ENCODE peak calls at places on chromosome 2, in four cellular contexts. One of them, this sample, is unnamed.
A peak's percentile ranks its signal among the peaks of the same experiment; 100 is the strongest.

GRCh38 chr2:120803764-120804335 is 68.2 kb downstream of the GLI2 start:
- DNase-seq in A549: no peak
- DNase-seq in ovary: no peak
- DNase-seq in suprapubic skin: no peak
- DNase-seq in this sample: no peak

GRCh38 chr2:181371782-181372292 is 85.3 kb upstream of the ITGA4 start:
- DNase-seq in A549: no peak
- DNase-seq in ovary: no peak
- DNase-seq in suprapubic skin: no peak
- DNase-seq in this sample: no peak

GRCh38 chr2:2503864-2504418 is 172.9 kb upstream of the MYT1L start:
- DNase-seq in A549: no peak
- DNase-seq in ovary: no peak
- DNase-seq in suprapubic skin: no peak
- DNase-seq in this sample: no peak

GRCh38 chr2:113217455-113218282 is 43.9 kb downstream of the PSD4 start:
- DNase-seq in A549: peak; percentile 57
- DNase-seq in ovary: no peak
- DNase-seq in suprapubic skin: no peak
- DNase-seq in this sample: peak; percentile 52

GRCh38 chr2:149278146-149278878 is 52.1 kb upstream of the LYPD6 start:
- DNase-seq in A549: no peak
- DNase-seq in ovary: no peak
- DNase-seq in suprapubic skin: no peak
- DNase-seq in this sample: no peak

GRCh38 chr2:196783431-196784094 is 15.9 kb downstream of the GTF3C3 start:
- DNase-seq in A549: no peak
- DNase-seq in ovary: no peak
- DNase-seq in suprapubic skin: no peak
- DNase-seq in this sample: no peak

GRCh38 chr2:217090024-217090473 is 230.2 kb upstream of the TNP1 start:
- DNase-seq in A549: no peak
- DNase-seq in ovary: no peak
- DNase-seq in suprapubic skin: no peak
- DNase-seq in this sample: no peak

GRCh38 chr2:109333414-109334194 is 204.6 kb downstream of the SH3RF3 start:
- DNase-seq in A549: peak; percentile 8
- DNase-seq in ovary: no peak
- DNase-seq in suprapubic skin: no peak
- DNase-seq in this sample: no peak

GRCh38 chr2:66405473-66405872 is 29.5 kb upstream of the MEIS1 start:
- DNase-seq in A549: no peak
- DNase-seq in ovary: no peak
- DNase-seq in suprapubic skin: no peak
- DNase-seq in this sample: no peak

GRCh38 chr2:212730994-212731393 is 192.4 kb upstream of the ERBB4 start:
- DNase-seq in A549: no peak
- DNase-seq in ovary: no peak
- DNase-seq in suprapubic skin: no peak
- DNase-seq in this sample: no peak
- TF ChIP-seq EP300 in A549: no peak
- TF ChIP-seq EP300 in ovary: no peak
- TF ChIP-seq EP300 in suprapubic skin: no peak
- TF ChIP-seq EP300 in this sample: no peak

DNA sequence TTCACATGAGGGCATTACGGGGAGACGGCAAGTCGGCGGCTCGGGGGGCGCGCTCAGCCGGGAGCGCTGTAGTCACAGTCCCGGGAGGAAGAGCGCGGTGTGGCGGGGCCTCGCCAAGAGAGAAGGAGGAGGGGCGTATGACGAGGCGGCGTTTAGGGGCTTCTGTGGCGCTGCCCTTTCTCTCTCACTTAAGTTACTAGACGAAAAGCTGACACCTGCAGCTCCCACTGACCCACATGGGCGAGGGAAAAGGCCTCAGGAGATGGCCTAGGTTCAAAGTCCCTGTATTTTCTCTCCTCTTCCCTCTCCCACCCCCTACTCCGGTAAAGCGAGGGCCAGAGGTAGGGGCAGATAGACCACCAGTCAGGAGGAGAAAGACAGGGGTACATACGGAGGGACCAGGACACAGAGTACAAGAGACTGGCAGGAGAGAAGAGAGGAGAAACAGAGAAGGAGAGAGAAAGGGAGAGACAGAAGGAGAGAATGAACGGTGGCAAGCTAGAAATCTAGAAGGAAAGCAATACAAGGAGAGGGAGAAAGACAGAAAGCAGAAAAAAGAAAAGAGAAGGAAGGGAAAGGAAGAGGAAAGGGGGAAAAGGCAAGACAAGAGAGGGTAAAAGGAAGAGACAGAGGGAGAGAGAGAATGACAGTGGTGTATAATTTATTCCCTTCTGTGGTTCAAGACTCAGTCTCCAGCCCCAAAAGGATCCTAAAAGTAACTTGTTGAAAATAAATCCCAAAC is 3.8 kb downstream of the SIX2 start:
- DNase-seq in A549: no peak
- DNase-seq in ovary: no peak
- DNase-seq in suprapubic skin: no peak
- DNase-seq in this sample: no peak
- H3K4me3 ChIP-seq in A549: no peak overlapping the region
- H3K4me3 ChIP-seq in ovary: no peak overlapping the region
- H3K4me3 ChIP-seq in suprapubic skin: peak overlapping the region; percentile 27
- H3K4me3 ChIP-seq in this sample: no peak overlapping the region

GRCh38 chr2:27095745-27096651 is 9.4 kb downstream of the KHK start:
- DNase-seq in A549: peak; percentile 56
- DNase-seq in ovary: peak; percentile 74
- DNase-seq in suprapubic skin: no peak
- DNase-seq in this sample: no peak
- TF ChIP-seq POLR2A in A549: no peak
- TF ChIP-seq POLR2A in ovary: no peak
- TF ChIP-seq POLR2A in suprapubic skin: no peak
- TF ChIP-seq POLR2A in this sample: no peak

GRCh38 chr2:237691908-237692600 is 64.7 kb downstream of the LRRFIP1 start:
- DNase-seq in A549: peak; percentile 93
- DNase-seq in ovary: peak; percentile 99
- DNase-seq in suprapubic skin: peak; percentile 98
- DNase-seq in this sample: peak; percentile 99

GRCh38 chr2:237689569-237690131 is 62.3 kb downstream of the LRRFIP1 start:
- DNase-seq in A549: no peak
- DNase-seq in ovary: no peak
- DNase-seq in suprapubic skin: no peak
- DNase-seq in this sample: peak; percentile 84

GRCh38 chr2:237692601-237693079 is 65.3 kb downstream of the LRRFIP1 start:
- DNase-seq in A549: peak; percentile 39
- DNase-seq in ovary: peak; percentile 63
- DNase-seq in suprapubic skin: peak; percentile 85
- DNase-seq in this sample: peak; percentile 85

GRCh38 chr2:237693281-237694039 is 66.1 kb downstream of the LRRFIP1 start:
- DNase-seq in A549: peak; percentile 69
- DNase-seq in ovary: no peak
- DNase-seq in suprapubic skin: no peak
- DNase-seq in this sample: peak; percentile 69

DNA sequence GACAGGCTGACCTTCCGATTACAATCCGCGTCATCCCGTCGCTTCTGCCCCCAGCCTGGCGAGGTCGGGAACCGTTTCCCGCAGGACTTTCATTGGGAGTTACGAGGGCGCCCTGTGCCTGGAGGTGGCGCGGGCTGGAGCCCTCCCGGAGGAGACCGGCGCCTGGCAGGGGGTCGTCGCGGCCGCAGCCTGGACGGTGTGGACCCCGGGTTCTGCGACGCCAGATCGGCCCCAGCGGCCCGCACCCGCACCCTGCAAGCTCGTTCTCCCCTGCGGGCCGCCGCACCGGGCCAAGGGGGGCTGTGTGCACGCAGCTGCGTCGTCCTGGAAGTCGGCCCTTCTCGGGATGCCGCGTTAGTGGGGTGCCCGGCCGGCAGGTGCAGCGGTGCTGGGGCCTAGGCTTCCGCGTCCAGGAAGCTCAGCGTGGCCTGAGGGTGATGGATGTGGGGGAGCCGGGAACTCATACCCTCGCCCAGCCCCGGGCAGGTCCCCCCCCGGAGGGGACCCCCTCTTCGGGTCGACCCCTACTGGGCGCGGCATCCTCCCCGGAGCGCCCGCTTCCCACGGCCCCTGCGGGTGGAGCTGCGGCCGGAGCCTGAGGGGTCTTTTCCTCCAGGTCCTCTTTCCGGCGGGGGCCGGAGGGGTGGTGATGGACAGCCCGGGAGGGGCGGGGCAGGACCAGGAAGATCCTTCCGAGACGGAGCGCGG is 64.0 kb downstream of the LRRFIP1 start:
- DNase-seq in A549: peak; percentile 38
- DNase-seq in ovary: no peak
- DNase-seq in suprapubic skin: peak; percentile 84
- DNase-seq in this sample: no peak
- TF ChIP-seq EP300 in A549: no peak
- TF ChIP-seq EP300 in ovary: peak; percentile 13
- TF ChIP-seq EP300 in suprapubic skin: no peak
- TF ChIP-seq EP300 in this sample: no peak

GRCh38 chr2:241368643-241369042 is 12.6 kb downstream of the FARP2 start:
- DNase-seq in A549: no peak
- DNase-seq in ovary: no peak
- DNase-seq in suprapubic skin: no peak
- DNase-seq in this sample: no peak

GRCh38 chr2:241358470-241358869 is 2.4 kb downstream of the FARP2 start:
- DNase-seq in A549: no peak
- DNase-seq in ovary: no peak
- DNase-seq in suprapubic skin: no peak
- DNase-seq in this sample: no peak

GRCh38 chr2:241364781-241365180 is 8.7 kb downstream of the FARP2 start:
- DNase-seq in A549: no peak
- DNase-seq in ovary: no peak
- DNase-seq in suprapubic skin: no peak
- DNase-seq in this sample: no peak

GRCh38 chr2:241359481-241360045 is 3.5 kb downstream of the FARP2 start:
- DNase-seq in A549: no peak
- DNase-seq in ovary: no peak
- DNase-seq in suprapubic skin: no peak
- DNase-seq in this sample: no peak

DNA sequence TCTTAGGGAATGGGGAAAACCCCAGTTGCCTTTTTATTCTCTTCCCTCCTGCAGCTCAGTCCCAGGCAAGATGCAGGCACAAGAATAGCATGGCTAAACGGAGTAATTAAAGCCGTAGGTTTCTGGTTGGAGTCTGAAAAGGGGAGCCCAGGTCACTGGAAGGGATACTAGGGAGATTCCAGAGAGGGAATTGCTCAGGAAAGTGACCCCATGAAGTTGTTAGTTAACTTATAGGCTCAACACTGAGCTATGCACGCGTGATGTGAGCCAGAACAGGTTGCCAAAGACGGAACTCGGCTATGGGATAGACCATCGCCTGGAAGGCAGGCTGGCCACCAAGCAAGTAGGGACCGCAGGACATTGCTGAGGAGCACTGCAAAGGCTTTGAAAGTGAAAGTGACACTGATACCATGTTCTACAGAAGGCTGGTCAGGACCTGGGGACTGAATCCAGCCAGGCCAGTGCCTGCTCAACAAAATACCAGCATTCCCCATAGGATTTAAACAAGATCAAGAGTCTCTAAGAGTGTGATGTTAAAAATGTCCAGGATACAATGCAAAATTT is 7.3 kb downstream of the FARP2 start:
- DNase-seq in A549: no peak
- DNase-seq in ovary: no peak
- DNase-seq in suprapubic skin: no peak
- DNase-seq in this sample: no peak
- H3K4me3 ChIP-seq in A549: no peak overlapping the region
- H3K4me3 ChIP-seq in ovary: no peak overlapping the region
- H3K4me3 ChIP-seq in suprapubic skin: no peak overlapping the region
- H3K4me3 ChIP-seq in this sample: no peak overlapping the region

GRCh38 chr2:27752551-27753237 is 18.8 kb upstream of the MRPL33 start:
- DNase-seq in A549: no peak
- DNase-seq in ovary: no peak
- DNase-seq in suprapubic skin: no peak
- DNase-seq in this sample: no peak
- TF ChIP-seq POLR2A in A549: no peak
- TF ChIP-seq POLR2A in ovary: no peak
- TF ChIP-seq POLR2A in suprapubic skin: no peak
- TF ChIP-seq POLR2A in this sample: no peak

GRCh38 chr2:206083602-206084467 is 2.1 kb downstream of the INO80D start:
- DNase-seq in A549: peak; percentile 18
- DNase-seq in ovary: no peak
- DNase-seq in suprapubic skin: no peak
- DNase-seq in this sample: no peak

GRCh38 chr2:206086683-206087350 is 843 bp upstream of the INO80D start:
- DNase-seq in A549: peak; percentile 13
- DNase-seq in ovary: no peak
- DNase-seq in suprapubic skin: no peak
- DNase-seq in this sample: no peak

GRCh38 chr2:206084870-206085741 is 868 bp downstream of the INO80D start:
- DNase-seq in A549: peak; percentile 56
- DNase-seq in ovary: peak; percentile 65
- DNase-seq in suprapubic skin: peak; percentile 80
- DNase-seq in this sample: peak; percentile 70

GRCh38 chr2:206084468-206084869 is 1.5 kb downstream of the INO80D start:
- DNase-seq in A549: peak; percentile 85
- DNase-seq in ovary: peak; percentile 71
- DNase-seq in suprapubic skin: peak; percentile 79
- DNase-seq in this sample: peak; percentile 91

DNA sequence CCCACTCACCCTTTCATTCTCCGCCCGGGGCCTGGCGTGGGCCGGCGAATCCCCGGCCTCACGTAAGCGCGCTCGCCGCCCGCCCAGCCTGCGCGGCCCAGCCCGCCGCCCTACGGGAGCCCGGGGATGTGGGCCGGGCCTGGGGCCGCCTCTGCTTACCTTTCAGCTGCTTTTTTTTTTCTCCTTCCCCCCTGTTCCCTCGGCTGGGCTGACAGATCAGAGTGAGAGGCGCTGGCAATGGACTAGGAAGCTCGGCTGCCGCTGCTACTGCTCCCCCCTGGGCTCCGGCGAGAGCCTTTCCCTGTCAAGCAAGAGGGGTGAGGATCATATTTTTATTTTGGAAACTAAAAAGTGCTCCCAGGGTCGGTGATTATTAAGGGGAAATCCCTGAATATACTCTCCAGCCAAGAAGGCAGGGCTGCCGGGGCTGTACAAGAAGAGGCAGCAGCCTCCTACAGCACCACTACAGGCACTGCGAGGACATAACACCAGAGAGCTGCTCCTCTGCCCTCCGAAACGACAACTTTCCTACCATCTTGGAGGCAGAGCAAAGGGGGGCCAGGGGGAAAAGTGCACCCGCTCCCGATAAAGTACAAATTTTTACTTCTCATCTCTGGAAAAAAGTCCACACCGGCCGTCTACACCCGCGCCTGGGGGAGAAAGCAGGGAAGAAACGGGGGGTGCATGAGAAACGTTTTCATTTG is at the start of gene INO80D:
- DNase-seq in A549: peak; percentile 89
- DNase-seq in ovary: peak; percentile 75
- DNase-seq in suprapubic skin: peak; percentile 88
- DNase-seq in this sample: peak; percentile 90
- TF ChIP-seq EP300 in A549: no peak
- TF ChIP-seq EP300 in ovary: no peak
- TF ChIP-seq EP300 in suprapubic skin: no peak
- TF ChIP-seq EP300 in this sample: no peak

DNA sequence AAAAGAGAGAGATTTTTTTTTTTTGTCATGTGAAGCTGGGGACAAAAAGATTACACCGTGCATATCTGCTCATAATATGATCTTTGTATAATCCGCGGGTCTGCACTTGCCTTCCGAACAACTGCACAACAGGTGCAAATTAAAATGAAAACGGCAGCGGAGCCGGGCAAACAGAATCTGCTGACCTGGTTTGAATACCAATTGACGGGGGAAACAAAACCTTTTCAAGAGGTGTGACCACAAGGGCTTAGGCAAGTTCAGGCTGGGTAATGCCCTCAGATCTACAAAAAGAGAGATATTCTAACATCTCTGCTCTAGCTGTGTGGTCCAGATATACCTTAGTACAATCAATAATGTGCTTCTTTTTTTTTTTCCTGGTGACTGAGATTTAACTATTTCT is 88.5 kb downstream of the ZEB2 start:
- DNase-seq in A549: no peak
- DNase-seq in ovary: no peak
- DNase-seq in suprapubic skin: no peak
- DNase-seq in this sample: no peak
- H3K4me3 ChIP-seq in A549: no peak overlapping the region
- H3K4me3 ChIP-seq in ovary: no peak overlapping the region
- H3K4me3 ChIP-seq in suprapubic skin: no peak overlapping the region
- H3K4me3 ChIP-seq in this sample: no peak overlapping the region

This sample was measured in sigmoid colon.